ENCODE peak calls at places on chromosome 1, in seven cellular contexts. E is lower lobe of right lung, U is GM12864, Z is spleen, J is mammary epithelial cell, A is psoas muscle, P is tibial nerve. N is an unnamed sample.

GRCh38 chr1:15148475-15148874 is 5.1 kb upstream of the TMEM51 start:
- DNase-seq in U (no peak), P (no peak), J (peak), E (no peak), A (no peak), Z (no peak), N (no peak)

GRCh38 chr1:34292472-34292871 is 115.8 kb downstream of the C1orf94 start:
- DNase-seq in A (no peak), J (no peak), U (no peak), P (no peak), Z (no peak), E (no peak), N (peak)

GRCh38 chr1:248858096-248858890 is 592 bp downstream of the ZNF692 start:
- DNase-seq in P (no peak), E (peak), Z (peak), A (peak), U (no peak), J (peak), N (peak)

GRCh38 chr1:206859082-206859491 is 6.3 kb upstream of the IL20 start:
- DNase-seq in J (no peak), A (no peak), U (no peak), P (no peak), E (no peak), Z (no peak), N (no peak)

GRCh38 chr1:152473887-152474537 is 36.6 kb upstream of the LCE5A start:
- DNase-seq in E (no peak), Z (no peak), U (no peak), P (no peak), J (peak), A (no peak), N (no peak)

GRCh38 chr1:70311369-70311768 is 43.2 kb downstream of the ANKRD13C start:
- DNase-seq in A (no peak), U (no peak), P (no peak), Z (no peak), J (no peak), E (no peak), N (no peak)

GRCh38 chr1:210330279-210330866 is 1.7 kb downstream of the HHAT start:
- DNase-seq in U (no peak), Z (no peak), P (no peak), J (peak), E (no peak), A (no peak), N (no peak)

GRCh38 chr1:85683292-85684025 is 24.8 kb downstream of the ZNHIT6 start:
- DNase-seq in J (no peak), P (no peak), E (no peak), U (no peak), A (no peak), Z (no peak), N (no peak)

GRCh38 chr1:155309423-155310021 is 856 bp downstream of the FDPS start:
- DNase-seq in U (no peak), J (no peak), P (no peak), A (no peak), Z (peak), E (peak), N (no peak)

GRCh38 chr1:151024540-151025146 is 11.7 kb upstream of the BNIPL start:
- DNase-seq in E (peak), P (peak), A (peak), U (peak), J (peak), Z (peak), N (peak)

GRCh38 chr1:6124341-6124740 is 55.8 kb downstream of the CHD5 start:
- DNase-seq in Z (peak), P (no peak), A (peak), U (no peak), E (peak), J (no peak), N (no peak)

GRCh38 chr1:77126309-77126708 is 92.9 kb downstream of the PIGK start:
- DNase-seq in Z (no peak), P (no peak), A (no peak), U (peak), J (peak), E (no peak), N (peak)

GRCh38 chr1:52970149-52970548 is 43.1 kb downstream of the SCP2 start:
- DNase-seq in Z (no peak), E (no peak), A (no peak), U (no peak), P (no peak), J (no peak), N (peak)

GRCh38 chr1:175864183-175864582 is 120.8 kb upstream of the TNR start:
- DNase-seq in U (no peak), A (no peak), Z (no peak), J (no peak), P (no peak), E (no peak), N (no peak)

GRCh38 chr1:54376085-54377039 is 29.8 kb downstream of the SSBP3 start:
- DNase-seq in J (no peak), P (no peak), A (no peak), E (no peak), Z (no peak), U (peak), N (no peak)

GRCh38 chr1:50701706-50702317 is 258.3 kb downstream of the FAF1 start:
- DNase-seq in J (no peak), E (no peak), U (no peak), Z (no peak), P (no peak), A (no peak), N (no peak)

GRCh38 chr1:202967684-202968281 is 726 bp upstream of the CYB5R1 start:
- DNase-seq in J (no peak), U (peak), A (no peak), E (no peak), Z (no peak), P (no peak), N (peak)

GRCh38 chr1:17849216-17849615 is 94.1 kb downstream of the ACTL8 start:
- DNase-seq in A (no peak), U (no peak), J (no peak), E (no peak), Z (no peak), P (no peak), N (peak)

GRCh38 chr1:23421752-23422312 is 2.7 kb downstream of the TCEA3 start:
- DNase-seq in P (no peak), Z (no peak), E (no peak), J (no peak), U (no peak), A (no peak), N (no peak)

GRCh38 chr1:22471610-22472009 is 20.0 kb downstream of the ZBTB40 start:
- DNase-seq in U (no peak), A (no peak), E (no peak), J (no peak), Z (no peak), P (no peak), N (no peak)

GRCh38 chr1:240786880-240787279 is 174.9 kb upstream of the GREM2 start:
- DNase-seq in E (no peak), U (no peak), P (no peak), Z (no peak), A (no peak), J (no peak), N (no peak)

GRCh38 chr1:153777648-153778047 is 2.4 kb downstream of the SLC27A3 start:
- DNase-seq in Z (no peak), U (no peak), E (peak), J (peak), A (no peak), P (no peak), N (no peak)

GRCh38 chr1:67812225-67812624 is 21.0 kb downstream of the GNG12 start:
- DNase-seq in U (no peak), E (no peak), A (no peak), Z (no peak), P (no peak), J (no peak), N (no peak)

GRCh38 chr1:110207831-110208230 is 2.3 kb upstream of the KCNC4 start:
- DNase-seq in Z (peak), U (no peak), P (peak), J (peak), A (peak), E (peak), N (peak)

GRCh38 chr1:77220687-77221463 is 1.6 kb upstream of the PIGK start:
- DNase-seq in J (peak), U (no peak), P (no peak), A (no peak), E (no peak), Z (no peak), N (no peak)

GRCh38 chr1:171948491-171948890 is 107.2 kb downstream of the DNM3 start:
- DNase-seq in Z (no peak), A (no peak), J (peak), E (no peak), P (no peak), U (no peak), N (no peak)

GRCh38 chr1:11893907-11894251 is 32.3 kb downstream of the KIAA2013 start:
- DNase-seq in Z (peak), J (peak), E (peak), A (peak), U (peak), P (no peak), N (peak)

GRCh38 chr1:51417496-51418383 is 87.4 kb upstream of the TTC39A start:
- DNase-seq in A (no peak), P (no peak), J (no peak), Z (no peak), U (no peak), E (no peak), N (no peak)

GRCh38 chr1:166977951-166978350 is 2.6 kb upstream of the ILDR2 start:
- DNase-seq in U (no peak), E (no peak), Z (no peak), P (no peak), A (no peak), J (no peak), N (no peak)

GRCh38 chr1:41639332-41639936 is 155.0 kb upstream of the EDN2 start:
- DNase-seq in J (peak), E (no peak), A (no peak), U (no peak), P (no peak), Z (no peak), N (no peak)

GRCh38 chr1:2233997-2234761 is 6.1 kb downstream of the SKI start:
- DNase-seq in A (peak), Z (peak), J (peak), P (peak), E (peak), U (no peak), N (no peak)

GRCh38 chr1:39609618-39610331 is 29.7 kb downstream of the HEYL start:
- DNase-seq in J (peak), A (peak), Z (peak), P (peak), E (peak), U (no peak), N (peak)

GRCh38 chr1:8815582-8816285 is 1.7 kb downstream of the RERE start:
- DNase-seq in J (peak), A (no peak), P (no peak), U (no peak), Z (no peak), E (no peak), N (no peak)

GRCh38 chr1:18874600-18874999 is 15.1 kb upstream of the TAS1R2 start:
- DNase-seq in E (no peak), Z (no peak), U (no peak), P (no peak), J (no peak), A (no peak), N (no peak)

GRCh38 chr1:95992013-95992412 is 729.6 kb upstream of the PTBP2 start:
- DNase-seq in Z (no peak), E (no peak), U (no peak), A (no peak), J (no peak), P (no peak), N (no peak)

GRCh38 chr1:95994643-95995042 is 726.9 kb upstream of the PTBP2 start:
- DNase-seq in E (no peak), A (no peak), P (no peak), Z (no peak), J (no peak), U (no peak), N (no peak)

GRCh38 chr1:95984975-95985374 is 736.6 kb upstream of the PTBP2 start:
- DNase-seq in J (no peak), E (no peak), Z (no peak), A (no peak), P (no peak), U (no peak), N (no peak)

DNA sequence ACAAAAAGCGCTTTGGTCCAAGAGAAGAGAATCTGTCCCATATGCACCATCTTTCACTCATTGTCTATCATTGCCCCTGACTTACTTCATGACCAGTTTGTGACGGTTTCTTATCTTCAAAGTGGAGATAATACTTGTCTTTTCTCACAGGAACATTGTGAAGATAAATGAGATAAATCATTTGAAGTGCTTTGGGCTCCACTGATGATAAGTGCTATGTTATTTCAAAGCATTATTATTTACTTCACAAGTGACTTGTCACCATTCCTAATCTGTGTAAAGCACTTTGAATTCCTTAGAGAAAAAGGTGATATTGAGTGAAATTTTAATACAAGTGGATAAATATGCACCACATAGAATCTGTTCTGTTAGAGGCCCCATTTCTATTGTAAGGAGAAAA is 731.6 kb upstream of the PTBP2 start:
- DNase-seq in J (no peak), Z (no peak), U (no peak), A (no peak), P (no peak), E (no peak), N (no peak)
- H3K4me3 ChIP-seq in J (no peak), Z (no peak), U (no peak), A (no peak), P (no peak), E (no peak), N (no peak)

DNA sequence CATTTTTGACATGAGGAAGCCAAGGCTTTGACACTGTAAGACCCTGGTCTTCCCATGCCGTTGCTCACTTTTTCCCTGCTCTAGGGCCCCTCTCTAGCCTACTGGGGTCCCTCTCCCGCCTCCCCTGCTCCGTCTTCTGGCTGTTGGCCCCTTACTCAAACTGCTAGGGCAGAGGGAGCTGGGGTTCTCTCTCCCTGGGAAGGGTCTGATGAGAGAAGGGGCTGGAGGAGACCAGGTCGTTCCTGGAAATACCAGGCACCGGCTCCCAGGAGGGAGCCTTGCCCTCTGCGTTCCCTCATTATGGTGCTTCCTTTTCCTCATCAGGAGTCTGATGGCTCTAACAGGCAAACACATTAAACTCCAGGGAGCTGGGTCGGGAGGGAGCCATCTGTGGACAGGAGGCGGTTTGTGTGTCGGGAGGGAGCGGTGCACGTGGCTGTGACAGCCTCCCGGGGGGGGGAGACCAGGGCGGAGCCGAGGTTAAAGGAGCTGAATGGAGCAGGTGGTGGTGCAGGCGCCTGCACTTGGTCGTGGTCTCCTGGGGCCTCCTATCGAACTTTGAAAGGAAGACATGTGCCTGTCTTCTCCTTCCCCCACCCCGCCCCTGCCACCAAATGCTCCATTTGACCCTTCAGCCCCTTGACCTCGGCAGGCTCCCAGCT is 35.4 kb upstream of the LHX4 start:
- DNase-seq in Z (no peak), J (no peak), U (no peak), P (no peak), A (no peak), E (no peak), N (peak)
- H3K4me3 ChIP-seq in Z (no peak), J (no peak), U (no peak), P (no peak), A (no peak), E (no peak), N (no peak)

GRCh38 chr1:38371505-38371844 is 324.9 kb upstream of the POU3F1 start:
- DNase-seq in J (no peak), U (no peak), A (no peak), E (no peak), Z (no peak), P (no peak), N (no peak)

GRCh38 chr1:38370716-38371504 is 324.3 kb upstream of the POU3F1 start:
- DNase-seq in A (no peak), Z (no peak), E (no peak), J (no peak), P (no peak), U (no peak), N (peak)

GRCh38 chr1:38376577-38376976 is 330.0 kb upstream of the POU3F1 start:
- DNase-seq in E (no peak), A (no peak), U (no peak), P (no peak), Z (no peak), J (no peak), N (no peak)

GRCh38 chr1:38375035-38375434 is 328.4 kb upstream of the POU3F1 start:
- DNase-seq in U (no peak), E (no peak), Z (no peak), A (no peak), J (no peak), P (no peak), N (no peak)
- H3K4me3 ChIP-seq in U (no peak), E (no peak), Z (no peak), A (no peak), J (no peak), P (no peak), N (no peak)

DNA sequence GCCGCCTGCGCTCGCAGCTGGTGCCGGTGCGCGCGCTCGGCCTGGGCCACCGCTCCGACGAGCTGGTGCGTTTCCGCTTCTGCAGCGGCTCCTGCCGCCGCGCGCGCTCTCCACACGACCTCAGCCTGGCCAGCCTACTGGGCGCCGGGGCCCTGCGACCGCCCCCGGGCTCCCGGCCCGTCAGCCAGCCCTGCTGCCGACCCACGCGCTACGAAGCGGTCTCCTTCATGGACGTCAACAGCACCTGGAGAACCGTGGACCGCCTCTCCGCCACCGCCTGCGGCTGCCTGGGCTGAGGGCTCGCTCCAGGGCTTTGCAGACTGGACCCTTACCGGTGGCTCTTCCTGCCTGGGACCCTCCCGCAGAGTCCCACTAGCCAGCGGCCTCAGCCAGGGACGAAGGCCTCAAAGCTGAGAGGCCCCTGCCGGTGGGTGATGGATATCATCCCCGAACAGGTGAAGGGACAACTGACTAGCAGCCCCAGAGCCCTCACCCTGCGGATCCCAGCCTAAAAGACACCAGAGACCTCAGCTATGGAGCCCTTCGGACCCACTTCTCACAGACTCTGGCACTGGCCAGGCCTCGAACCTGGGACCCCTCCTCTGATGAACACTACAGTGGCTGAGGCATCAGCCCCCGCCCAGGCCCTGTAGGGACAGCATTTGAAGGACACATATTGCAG is 3.0 kb downstream of the ARTN start:
- DNase-seq in J (peak), U (no peak), Z (no peak), P (no peak), E (peak), A (peak), N (peak)
- H3K4me3 ChIP-seq in J (peak), U (peak), Z (no peak), P (peak), E (peak), A (peak), N (peak)

DNA sequence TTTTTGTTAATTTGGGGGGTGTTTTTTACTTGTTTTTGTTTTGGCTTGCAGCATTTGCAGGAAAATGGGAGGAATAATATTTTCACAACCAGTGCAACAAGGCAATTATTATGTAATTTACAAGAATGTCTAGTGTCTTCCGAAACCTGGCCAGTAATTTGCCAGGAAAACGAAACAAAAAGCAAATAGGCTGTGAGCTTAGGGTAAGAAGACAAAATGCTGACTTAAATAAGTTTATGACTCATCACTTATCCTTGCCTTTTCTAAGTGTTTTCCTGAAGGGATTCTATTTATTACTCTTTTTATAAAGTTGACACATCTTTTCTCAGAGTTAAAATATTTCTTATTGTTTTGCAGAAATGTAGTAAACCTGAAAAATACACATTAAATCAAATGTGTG is 49.8 kb downstream of the KCNT2 start:
- DNase-seq in U (no peak), P (no peak), E (no peak), A (no peak), J (peak), Z (no peak), N (no peak)
- H3K4me3 ChIP-seq in U (no peak), P (no peak), E (peak), A (no peak), J (peak), Z (no peak), N (no peak)

GRCh38 chr1:160449494-160449893 is 49.1 kb downstream of the VANGL2 start:
- DNase-seq in P (no peak), J (no peak), A (no peak), E (no peak), Z (no peak), U (no peak), N (no peak)

GRCh38 chr1:160453443-160453842 is 53.1 kb downstream of the VANGL2 start:
- DNase-seq in U (peak), A (no peak), P (no peak), J (no peak), Z (no peak), E (no peak), N (no peak)

GRCh38 chr1:160451119-160451858 is 50.9 kb downstream of the VANGL2 start:
- DNase-seq in U (no peak), P (no peak), Z (no peak), J (no peak), E (no peak), A (no peak), N (no peak)

GRCh38 chr1:160454371-160455152 is 54.2 kb downstream of the VANGL2 start:
- DNase-seq in A (no peak), Z (no peak), E (no peak), U (no peak), P (no peak), J (no peak), N (no peak)

GRCh38 chr1:160451859-160452232 is 51.5 kb downstream of the VANGL2 start:
- DNase-seq in Z (no peak), P (no peak), J (no peak), A (no peak), E (no peak), U (no peak), N (no peak)
- H3K4me3 ChIP-seq in Z (no peak), P (no peak), J (no peak), A (no peak), E (no peak), U (peak), N (no peak)

N was measured in H7.